ENCODE peak calls at places on chromosomes 5 and 9, in four cellular contexts. W, A, O and Y are unnamed samples.
A peak's percentile ranks its signal among the peaks of the same experiment; 100 is the strongest.

GRCh38 chr5:122195784-122196394 is 66.5 kb downstream of the ZNF474 start:
- DNase-seq in A (peak; percentile 46), O (peak; percentile 44), W (no peak), Y (peak; percentile 12)

GRCh38 chr9:3528466-3528865 is 2.7 kb upstream of the RFX3 start:
- DNase-seq in O (no peak), W (peak; percentile 38), A (no peak), Y (no peak)

GRCh38 chr9:18826248-18826647 is 206.8 kb downstream of the SAXO1 start:
- DNase-seq in A (no peak), O (no peak), W (no peak), Y (no peak)

GRCh38 chr9:9170735-9171134 is 1371.2 kb upstream of the DMAC1 start:
- DNase-seq in W (no peak), O (no peak), A (peak; percentile 6), Y (no peak)

GRCh38 chr9:131422241-131422792 is 28.4 kb downstream of the PRRC2B start:
- DNase-seq in A (no peak), O (no peak), W (no peak), Y (no peak)

GRCh38 chr5:145408048-145408341 is 427.1 kb downstream of the PRELID2 start:
- DNase-seq in O (no peak), A (no peak), W (no peak), Y (no peak)

GRCh38 chr9:128136816-128137793 is 9.6 kb upstream of the PTGES2 start:
- DNase-seq in O (no peak), A (no peak), W (no peak), Y (no peak)

GRCh38 chr5:175870820-175871447 is 444 bp upstream of the CPLX2 start:
- DNase-seq in W (no peak), A (no peak), O (no peak), Y (no peak)

GRCh38 chr5:943201-943873 is 50.7 kb downstream of the TRIP13 start:
- DNase-seq in O (no peak), W (no peak), A (no peak), Y (no peak)

GRCh38 chr9:136587145-136587943 is 41.5 kb upstream of the NOTCH1 start:
- DNase-seq in O (no peak), W (no peak), A (no peak), Y (peak; percentile 91)

GRCh38 chr9:136589766-136590740 is 44.2 kb upstream of the NOTCH1 start:
- DNase-seq in W (no peak), O (no peak), A (no peak), Y (peak; percentile 34)

GRCh38 chr9:136586391-136586790 is 40.5 kb upstream of the NOTCH1 start:
- DNase-seq in W (no peak), O (no peak), A (no peak), Y (no peak)

GRCh38 chr9:136588663-136589464 is 43.0 kb upstream of the NOTCH1 start:
- DNase-seq in A (no peak), O (no peak), W (no peak), Y (peak; percentile 12)

GRCh38 chr9:136587944-136588662 is 42.3 kb upstream of the NOTCH1 start:
- DNase-seq in A (peak; percentile 77), W (no peak), O (peak; percentile 89), Y (peak; percentile 73)
- H3K4me3 ChIP-seq in A (no peak overlapping the region), W (peak overlapping the region; percentile 58), O (peak overlapping the region; percentile 31), Y (no peak overlapping the region)

GRCh38 chr5:134084166-134084565 is 30.3 kb upstream of the TCF7 start:
- DNase-seq in O (no peak), W (no peak), A (no peak), Y (no peak)
- H3K4me1 ChIP-seq in O (no peaks in the 10 kb centered on the region), W (peaks cover 86% of the 10 kb centered on the region), A (no peaks in the 10 kb centered on the region), Y (no peaks in the 10 kb centered on the region)

GRCh38 chr5:179901462-179901861 is 6.2 kb downstream of the TBC1D9B start:
- DNase-seq in O (no peak), W (no peak), A (no peak), Y (no peak)
- H3K36me3 ChIP-seq in O (peaks cover 69% of the 10 kb centered on the region), W (peaks cover 6% of the 10 kb centered on the region), A (peaks cover 31% of the 10 kb centered on the region), Y (peaks cover 75% of the 10 kb centered on the region)

GRCh38 chr5:143791848-143792701 is 19.9 kb upstream of the HMHB1 start:
- DNase-seq in W (no peak), O (no peak), A (peak; percentile 33), Y (no peak)
- H3K4me3 ChIP-seq in W (no peak overlapping the region), O (no peak overlapping the region), A (no peak overlapping the region), Y (no peak overlapping the region)

GRCh38 chr5:142360051-142360498 is 35.3 kb upstream of the SPRY4 start:
- DNase-seq in W (no peak), O (no peak), A (no peak), Y (no peak)
- H3K4me1 ChIP-seq in W (peaks cover 33% of the 10 kb centered on the region), O (peaks cover 7% of the 10 kb centered on the region), A (peaks cover 35% of the 10 kb centered on the region), Y (peaks cover 22% of the 10 kb centered on the region)

GRCh38 chr9:347667-348292 is 133.1 kb downstream of the DOCK8 start:
- DNase-seq in A (peak; percentile 5), W (no peak), O (no peak), Y (no peak)
- H3K36me3 ChIP-seq in A (no peaks in the 10 kb centered on the region), W (peaks cover 65% of the 10 kb centered on the region), O (no peaks in the 10 kb centered on the region), Y (no peaks in the 10 kb centered on the region)

DNA sequence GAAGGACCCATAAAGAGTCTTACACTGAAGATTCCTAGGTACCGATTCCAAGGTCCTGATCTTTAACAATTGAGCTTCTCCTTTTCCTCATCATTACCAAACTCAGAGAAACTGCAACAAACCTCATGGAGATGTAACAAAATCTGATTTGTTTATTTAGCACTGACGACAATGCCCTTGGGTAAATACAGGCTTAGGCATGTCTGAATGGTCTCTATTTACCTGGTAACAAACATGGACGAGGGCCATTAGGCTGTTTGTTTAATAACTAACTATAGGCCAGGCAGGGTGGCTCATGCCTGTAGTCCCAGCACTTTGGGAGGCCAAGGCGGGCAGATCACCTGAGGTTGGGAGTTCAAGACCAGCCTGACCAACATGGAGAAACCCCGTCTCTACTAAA is 333.3 kb downstream of the AGTPBP1 start:
- DNase-seq in W (no peak), O (no peak), A (no peak), Y (no peak)
- H3K4me3 ChIP-seq in W (no peak overlapping the region), O (no peak overlapping the region), A (no peak overlapping the region), Y (no peak overlapping the region)

GRCh38 chr5:140178482-140179116 is 3.6 kb downstream of the CYSTM1 start:
- DNase-seq in O (no peak), W (no peak), A (no peak), Y (no peak)
- H3K4me1 ChIP-seq in O (peaks cover 2% of the 10 kb centered on the region), W (peaks cover 9% of the 10 kb centered on the region), A (peaks cover 21% of the 10 kb centered on the region), Y (peaks cover 52% of the 10 kb centered on the region)

GRCh38 chr5:16768184-16768583 is 151.4 kb upstream of the RETREG1 start:
- DNase-seq in O (no peak), A (no peak), W (no peak), Y (no peak)

GRCh38 chr5:16774806-16775205 is 158.0 kb upstream of the RETREG1 start:
- DNase-seq in A (no peak), W (no peak), O (no peak), Y (no peak)

GRCh38 chr5:16776611-16777251 is 159.4 kb downstream of the MYO10 start:
- DNase-seq in A (no peak), O (peak; percentile 44), W (no peak), Y (peak; percentile 8)

GRCh38 chr5:16777432-16777831 is 158.7 kb downstream of the MYO10 start:
- DNase-seq in W (no peak), O (no peak), A (no peak), Y (no peak)

GRCh38 chr5:16773990-16774389 is 157.2 kb upstream of the RETREG1 start:
- DNase-seq in O (no peak), W (no peak), A (no peak), Y (no peak)
- H3K36me3 ChIP-seq in O (peaks cover 8% of the 10 kb centered on the region), W (no peaks in the 10 kb centered on the region), A (peaks cover 2% of the 10 kb centered on the region), Y (no peaks in the 10 kb centered on the region)

GRCh38 chr5:137902389-137903133 is 13.3 kb downstream of the PKD2L2 start:
- DNase-seq in A (no peak), W (no peak), O (no peak), Y (no peak)
- H3K4me3 ChIP-seq in A (no peak overlapping the region), W (no peak overlapping the region), O (no peak overlapping the region), Y (no peak overlapping the region)